ENCODE peak calls at places on chromosomes 2 and 18, in seven cellular contexts. J is cerebellar cortex, K is NCI-H1694, H is mesendoderm, Y is NCI-H1092 treated with DMSO at 0.1 percent for 48 hours, E is GM03348, X is SK-N-SH. Z is an unnamed sample.

GRCh38 chr2:36147670-36148390 is 207.7 kb upstream of the CRIM1 start:
- DNase-seq in J (no peak), K (no peak), H (no peak), Y (no peak), E (no peak), X (no peak), Z (no peak)

GRCh38 chr18:37264956-37265355 is 300.6 kb downstream of the CELF4 start:
- DNase-seq in J (no peak), K (no peak), H (no peak), Y (no peak), E (no peak), X (no peak), Z (no peak)

GRCh38 chr2:150674283-150674682 is 186.8 kb upstream of the RND3 start:
- DNase-seq in J (no peak), K (no peak), H (no peak), Y (no peak), E (peak; percentile 13), X (no peak), Z (no peak)

GRCh38 chr2:126663184-126663963 is 7.4 kb downstream of the GYPC start:
- DNase-seq in J (no peak), K (no peak), H (no peak), Y (no peak), E (no peak), X (no peak), Z (no peak)

GRCh38 chr2:157386747-157387146 is 57.1 kb downstream of the CYTIP start:
- DNase-seq in J (no peak), K (no peak), H (no peak), Y (no peak), E (no peak), X (no peak), Z (no peak)

GRCh38 chr18:79245517-79246001 is 150.2 kb upstream of the NFATC1 start:
- DNase-seq in J (no peak), K (no peak), H (no peak), Y (no peak), E (no peak), X (no peak), Z (no peak)

GRCh38 chr18:31992836-31993575 is 25.6 kb upstream of the RNF125 start:
- DNase-seq in J (no peak), K (no peak), H (peak; percentile 76), Y (no peak), E (peak; percentile 11), X (no peak), Z (peak; percentile 64)

GRCh38 chr18:48922801-48923730 is 27.7 kb downstream of the SMAD7 start:
- DNase-seq in J (peak; percentile 45), K (no peak), H (peak; percentile 13), Y (no peak), E (peak; percentile 94), X (no peak), Z (peak; percentile 78)

GRCh38 chr2:224987733-224988132 is 54.5 kb downstream of the DOCK10 start:
- DNase-seq in J (no peak), K (no peak), H (peak; percentile 23), Y (no peak), E (no peak), X (no peak), Z (peak; percentile 27)

GRCh38 chr2:101255501-101255900 is 2.8 kb downstream of the CNOT11 start:
- DNase-seq in J (no peak), K (no peak), H (peak; percentile 57), Y (no peak), E (no peak), X (no peak), Z (peak; percentile 84)